ENCODE peak calls at places on chromosomes 1 and 21, in five cellular contexts. One of them, this sample, is unnamed.
A peak's percentile ranks its signal among the peaks of the same experiment; 100 is the strongest.

GRCh38 chr1:98420376-98421097 is 241.0 kb upstream of the SNX7 start:
- DNase-seq in myocyte: no peak
- DNase-seq in caudate nucleus: no peak
- DNase-seq in glomerular endothelial cell: no peak
- DNase-seq in SW480: no peak
- DNase-seq in this sample: no peak

GRCh38 chr21:33865996-33866575 is 49.5 kb downstream of the ATP5PO start:
- DNase-seq in myocyte: no peak
- DNase-seq in caudate nucleus: no peak
- DNase-seq in glomerular endothelial cell: no peak
- DNase-seq in SW480: no peak
- DNase-seq in this sample: no peak

GRCh38 chr1:232140419-232141166 is 489.3 kb downstream of the SIPA1L2 start:
- DNase-seq in SW480: no peak
- DNase-seq in caudate nucleus: no peak
- DNase-seq in glomerular endothelial cell: no peak
- DNase-seq in myocyte: no peak
- DNase-seq in this sample: no peak

GRCh38 chr1:63886348-63886747 is 112.5 kb downstream of the ROR1 start:
- DNase-seq in glomerular endothelial cell: no peak
- DNase-seq in myocyte: no peak
- DNase-seq in caudate nucleus: no peak
- DNase-seq in SW480: no peak
- DNase-seq in this sample: no peak

GRCh38 chr1:161139765-161140164 is 7.3 kb upstream of the DEDD start:
- DNase-seq in myocyte: peak; percentile 57
- DNase-seq in glomerular endothelial cell: no peak
- DNase-seq in caudate nucleus: no peak
- DNase-seq in SW480: peak; percentile 32
- DNase-seq in this sample: no peak

GRCh38 chr1:64469614-64469976 is 334 bp upstream of the CACHD1 start:
- DNase-seq in glomerular endothelial cell: no peak
- DNase-seq in caudate nucleus: no peak
- DNase-seq in myocyte: no peak
- DNase-seq in SW480: peak; percentile 67
- DNase-seq in this sample: no peak

GRCh38 chr1:94124538-94124937 is 3.6 kb upstream of the ABCA4 start:
- DNase-seq in myocyte: no peak
- DNase-seq in SW480: no peak
- DNase-seq in glomerular endothelial cell: no peak
- DNase-seq in caudate nucleus: no peak
- DNase-seq in this sample: no peak

GRCh38 chr21:40902299-40902698 is 55.3 kb upstream of the DSCAM start:
- DNase-seq in glomerular endothelial cell: no peak
- DNase-seq in SW480: no peak
- DNase-seq in myocyte: no peak
- DNase-seq in caudate nucleus: peak; percentile 20
- DNase-seq in this sample: no peak

GRCh38 chr1:77282866-77283539 is 1.2 kb downstream of the AK5 start:
- DNase-seq in caudate nucleus: peak; percentile 50
- DNase-seq in SW480: no peak
- DNase-seq in glomerular endothelial cell: no peak
- DNase-seq in myocyte: peak; percentile 11
- DNase-seq in this sample: no peak

GRCh38 chr1:35432231-35432630 is 125.0 kb downstream of the KIAA0319L start:
- DNase-seq in SW480: no peak
- DNase-seq in caudate nucleus: peak; percentile 18
- DNase-seq in myocyte: no peak
- DNase-seq in glomerular endothelial cell: no peak
- DNase-seq in this sample: no peak

GRCh38 chr1:214416417-214417212 is 134.8 kb downstream of the PTPN14 start:
- DNase-seq in glomerular endothelial cell: no peak
- DNase-seq in SW480: no peak
- DNase-seq in caudate nucleus: no peak
- DNase-seq in myocyte: peak; percentile 46
- DNase-seq in this sample: no peak

GRCh38 chr1:107138767-107139445 is 1.9 kb upstream of the NTNG1 start:
- DNase-seq in caudate nucleus: no peak
- DNase-seq in myocyte: no peak
- DNase-seq in SW480: no peak
- DNase-seq in glomerular endothelial cell: no peak
- DNase-seq in this sample: no peak

GRCh38 chr1:98405581-98406059 is 255.9 kb upstream of the SNX7 start:
- DNase-seq in myocyte: no peak
- DNase-seq in SW480: no peak
- DNase-seq in glomerular endothelial cell: no peak
- DNase-seq in caudate nucleus: no peak
- DNase-seq in this sample: peak; percentile 27

GRCh38 chr1:89757532-89757931 is 63.3 kb upstream of the LRRC8D start:
- DNase-seq in myocyte: no peak
- DNase-seq in SW480: no peak
- DNase-seq in glomerular endothelial cell: no peak
- DNase-seq in caudate nucleus: no peak
- DNase-seq in this sample: no peak

GRCh38 chr1:201149400-201149799 is 4.9 kb downstream of the TMEM9 start:
- DNase-seq in myocyte: no peak
- DNase-seq in glomerular endothelial cell: no peak
- DNase-seq in SW480: peak; percentile 62
- DNase-seq in caudate nucleus: no peak
- DNase-seq in this sample: peak; percentile 25

GRCh38 chr1:41639332-41639936 is 155.0 kb upstream of the EDN2 start:
- DNase-seq in myocyte: peak; percentile 92
- DNase-seq in glomerular endothelial cell: no peak
- DNase-seq in caudate nucleus: peak; percentile 28
- DNase-seq in SW480: no peak
- DNase-seq in this sample: peak; percentile 33